ENCODE peak calls at places on chromosomes 2 and 18, in nine cellular contexts. S, F, D, W, H, K, G, C and R are unnamed samples.

GRCh38 chr2:159863761-159864160 is 65.8 kb upstream of the CD302 start:
- DNase-seq in G (no peak), H (no peak), K (no peak), C (no peak), D (no peak), S (no peak), F (no peak), W (no peak), R (no peak)

GRCh38 chr2:231144896-231145295 is 20.1 kb upstream of the HTR2B start:
- DNase-seq in H (no peak), G (no peak), W (no peak), F (no peak), C (no peak), S (no peak), D (no peak), K (no peak), R (no peak)

GRCh38 chr18:73617981-73618380 is 529.7 kb downstream of the FBXO15 start:
- DNase-seq in F (no peak), S (no peak), H (no peak), C (no peak), D (no peak), K (no peak), W (no peak), G (no peak), R (peak; percentile 66)

GRCh38 chr18:74534150-74534969 is at the start of gene CNDP1:
- DNase-seq in C (no peak), G (no peak), S (no peak), F (no peak), K (no peak), W (no peak), H (peak; percentile 58), D (no peak), R (no peak)

GRCh38 chr2:224308267-224308911 is 93.5 kb downstream of the FAM124B start:
- DNase-seq in G (no peak), S (no peak), W (peak; percentile 13), H (no peak), K (no peak), D (no peak), C (no peak), F (no peak), R (no peak)

GRCh38 chr2:239397856-239398470 is 2.9 kb downstream of the HDAC4 start:
- DNase-seq in F (peak; percentile 26), H (peak; percentile 37), S (peak; percentile 50), K (no peak), W (no peak), G (peak; percentile 38), D (no peak), C (no peak), R (no peak)

GRCh38 chr18:7577706-7578105 is 10.6 kb downstream of the PTPRM start:
- DNase-seq in C (peak; percentile 57), K (peak; percentile 66), H (peak; percentile 96), D (no peak), G (no peak), S (no peak), F (peak; percentile 84), W (no peak), R (no peak)

GRCh38 chr18:71242981-71243380 is 954.1 kb downstream of the SOCS6 start:
- DNase-seq in D (no peak), S (no peak), C (no peak), F (no peak), W (no peak), K (peak; percentile 11), G (no peak), H (no peak), R (no peak)

GRCh38 chr18:70148039-70148438 is 57.4 kb downstream of the RTTN start:
- DNase-seq in C (no peak), H (no peak), D (no peak), S (no peak), K (no peak), W (no peak), G (no peak), F (no peak), R (no peak)

GRCh38 chr18:71020342-71021096 is 731.7 kb downstream of the SOCS6 start:
- DNase-seq in W (no peak), S (no peak), H (no peak), F (peak; percentile 29), D (no peak), K (peak; percentile 75), G (no peak), C (peak; percentile 73), R (peak; percentile 4)

GRCh38 chr2:234288974-234289455 is 207.9 kb downstream of the ARL4C start:
- DNase-seq in C (peak; percentile 68), K (peak; percentile 58), D (peak; percentile 79), H (peak; percentile 95), W (peak; percentile 43), G (peak; percentile 74), S (no peak), F (peak; percentile 44), R (peak; percentile 66)

GRCh38 chr2:153667475-153667874 is 188.9 kb upstream of the RPRM start:
- DNase-seq in K (no peak), S (no peak), W (no peak), D (no peak), F (no peak), G (no peak), C (no peak), H (no peak), R (no peak)

GRCh38 chr2:2324119-2324518 is 7.0 kb downstream of the MYT1L start:
- DNase-seq in F (no peak), W (no peak), G (no peak), S (no peak), C (no peak), H (no peak), D (no peak), K (no peak), R (no peak)

GRCh38 chr2:109265369-109265768 is 136.4 kb downstream of the SH3RF3 start:
- DNase-seq in K (no peak), C (no peak), H (peak; percentile 35), F (no peak), W (no peak), D (no peak), G (no peak), S (no peak), R (no peak)

GRCh38 chr2:43458002-43458628 is 137.7 kb downstream of the THADA start:
- DNase-seq in G (no peak), W (no peak), K (peak; percentile 60), D (no peak), S (no peak), H (no peak), C (peak; percentile 77), F (peak; percentile 77), R (peak; percentile 79)

GRCh38 chr18:62523631-62524442 is 1.0 kb downstream of the ZCCHC2 start:
- DNase-seq in G (peak; percentile 60), S (peak; percentile 59), D (peak; percentile 38), W (peak; percentile 78), C (peak; percentile 42), F (peak; percentile 70), H (peak; percentile 81), K (peak; percentile 58), R (peak; percentile 9)

GRCh38 chr2:44296653-44297052 is 21.4 kb downstream of the SLC3A1 start:
- DNase-seq in G (no peak), K (no peak), S (no peak), D (no peak), F (no peak), C (no peak), W (no peak), H (no peak), R (no peak)

GRCh38 chr2:226077841-226078240 is 678.3 kb downstream of the NYAP2 start:
- DNase-seq in W (no peak), G (no peak), F (no peak), S (no peak), C (no peak), H (no peak), K (no peak), D (no peak), R (no peak)

GRCh38 chr2:109290887-109291675 is 162.1 kb downstream of the SH3RF3 start:
- DNase-seq in K (peak; percentile 21), H (no peak), F (peak; percentile 70), S (no peak), W (no peak), G (no peak), D (no peak), C (peak; percentile 15), R (peak; percentile 7)

DNA sequence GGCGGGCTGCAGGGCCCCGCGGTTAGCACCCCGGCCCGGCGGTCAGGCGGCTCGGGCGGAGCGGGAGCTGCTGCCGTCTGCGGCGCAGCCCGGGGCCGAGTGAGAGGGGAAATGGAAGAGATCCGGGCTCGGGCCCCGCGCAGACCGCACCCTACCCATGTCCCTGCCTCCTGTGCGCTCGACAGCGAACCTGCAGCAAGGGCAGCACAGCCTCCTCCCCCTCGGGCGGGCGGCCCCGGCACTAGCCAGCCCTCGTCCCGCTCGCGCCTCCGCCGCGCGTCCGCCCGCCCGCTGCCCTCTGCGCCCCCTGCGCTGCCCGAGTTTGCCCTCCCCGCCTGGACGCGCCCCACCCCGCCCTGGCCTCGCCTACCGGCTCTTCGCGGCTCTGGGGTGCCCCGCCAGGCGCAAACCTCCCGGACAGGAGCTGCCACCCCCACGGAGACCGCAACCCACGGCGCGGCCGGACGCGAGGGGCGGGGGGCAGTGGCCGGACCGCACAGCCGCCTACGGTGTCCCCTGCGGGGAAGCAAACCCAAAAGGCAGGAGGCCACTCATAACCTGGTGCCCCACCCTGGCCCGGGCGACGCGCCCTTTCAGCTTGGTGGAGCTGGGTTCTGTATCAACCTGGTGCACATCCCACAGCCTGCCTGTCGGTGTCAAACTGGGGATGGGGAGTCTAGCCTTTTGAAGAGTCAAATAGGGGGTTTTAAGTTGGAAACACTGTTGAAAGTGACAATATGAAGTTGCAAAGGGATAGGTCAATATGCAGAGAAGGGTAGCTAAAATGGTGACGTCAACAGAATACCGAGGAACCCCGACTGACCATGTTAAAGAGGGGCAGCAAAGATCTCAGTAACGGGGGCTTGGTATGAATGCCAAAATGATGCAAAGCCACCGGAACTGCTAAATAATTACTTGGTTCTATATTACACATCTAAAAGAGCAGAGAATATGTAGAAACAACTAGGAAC is at the start of gene IHH:
- DNase-seq in C (no peak), D (peak; percentile 89), W (no peak), K (no peak), G (no peak), F (peak; percentile 6), H (peak; percentile 81), S (no peak), R (no peak)
- H3K4me3 ChIP-seq in C (peak within 1 kb of the TSS; percentile 22), D (peak within 1 kb of the TSS; percentile 59), W (no peak within 1 kb of the TSS), K (no peak within 1 kb of the TSS), G (no peak within 1 kb of the TSS), F (no peak within 1 kb of the TSS), H (peak within 1 kb of the TSS; percentile 79), S (peak within 1 kb of the TSS; percentile 26), R (no peak within 1 kb of the TSS)

GRCh38 chr18:21745234-21745633 is 4.6 kb downstream of the MIB1 start:
- DNase-seq in G (no peak), H (no peak), F (no peak), C (no peak), W (no peak), K (no peak), D (no peak), S (no peak), R (no peak)
- TF ChIP-seq CTCF in G (no peak), H (peak; percentile 37), F (no peak), C (no peak), W (no peak), K (no peak), D (no peak), S (no peak), R (no peak)

GRCh38 chr2:217939629-217940245 is 63.1 kb downstream of the TNS1 start:
- DNase-seq in D (no peak), G (no peak), K (no peak), C (no peak), F (no peak), S (no peak), H (no peak), W (no peak), R (no peak)
- H3K4me3 ChIP-seq in D (peak overlapping the region; percentile 29), G (no peak overlapping the region), K (no peak overlapping the region), C (no peak overlapping the region), F (no peak overlapping the region), S (peak overlapping the region; percentile 59), H (no peak overlapping the region), W (no peak overlapping the region), R (no peak overlapping the region)

GRCh38 chr18:35939166-35939565 is 33.3 kb upstream of the RMP24 start:
- DNase-seq in G (no peak), S (no peak), K (peak; percentile 9), F (no peak), D (no peak), W (no peak), H (peak; percentile 76), C (peak; percentile 4), R (no peak)
- TF ChIP-seq CTCF in G (peak; percentile 39), S (no peak), K (peak; percentile 31), F (peak; percentile 27), D (no peak), W (peak; percentile 42), H (peak; percentile 75), C (peak; percentile 27), R (peak; percentile 26)